ENCODE peak calls at places on chromosomes 12 and 14, in seven cellular contexts. One of them, this sample, is unnamed. For H3K4me1, the result is how much of the 10 kb centered on the place peaks cover.

GRCh38 chr12:107243316-107243715 is 150.0 kb upstream of the CRY1 start:
- DNase-seq in heart left ventricle: no peak
- DNase-seq in tibial artery: no peak
- DNase-seq in small intestine: no peak
- DNase-seq in A673: no peak
- DNase-seq in RWPE2: no peak
- DNase-seq in right lobe of liver: no peak
- DNase-seq in this sample: no peak

GRCh38 chr12:111314949-111315539 is 53.9 kb downstream of the PHETA1 start:
- DNase-seq in heart left ventricle: no peak
- DNase-seq in tibial artery: peak
- DNase-seq in small intestine: no peak
- DNase-seq in A673: no peak
- DNase-seq in RWPE2: no peak
- DNase-seq in right lobe of liver: no peak
- DNase-seq in this sample: no peak

GRCh38 chr12:118187746-118188390 is 51.9 kb downstream of the PEBP1 start:
- DNase-seq in heart left ventricle: no peak
- DNase-seq in tibial artery: no peak
- DNase-seq in small intestine: no peak
- DNase-seq in A673: no peak
- DNase-seq in RWPE2: no peak
- DNase-seq in right lobe of liver: no peak
- DNase-seq in this sample: no peak

GRCh38 chr14:32426028-32426427 is 96.9 kb downstream of the AKAP6 start:
- DNase-seq in heart left ventricle: no peak
- DNase-seq in tibial artery: no peak
- DNase-seq in small intestine: no peak
- DNase-seq in A673: no peak
- DNase-seq in RWPE2: no peak
- DNase-seq in right lobe of liver: no peak
- DNase-seq in this sample: no peak

GRCh38 chr12:3896851-3897351 is 23.7 kb upstream of the PARP11 start:
- DNase-seq in heart left ventricle: no peak
- DNase-seq in tibial artery: peak
- DNase-seq in small intestine: no peak
- DNase-seq in A673: no peak
- DNase-seq in RWPE2: no peak
- DNase-seq in right lobe of liver: no peak
- DNase-seq in this sample: no peak

GRCh38 chr12:108720757-108721514 is 10.4 kb downstream of the CORO1C start:
- DNase-seq in heart left ventricle: no peak
- DNase-seq in tibial artery: no peak
- DNase-seq in small intestine: no peak
- DNase-seq in A673: no peak
- DNase-seq in RWPE2: no peak
- DNase-seq in right lobe of liver: no peak
- DNase-seq in this sample: no peak

GRCh38 chr12:58819345-58819744 is 101.0 kb downstream of the LRIG3 start:
- DNase-seq in heart left ventricle: no peak
- DNase-seq in tibial artery: no peak
- DNase-seq in small intestine: no peak
- DNase-seq in A673: no peak
- DNase-seq in RWPE2: no peak
- DNase-seq in right lobe of liver: peak
- DNase-seq in this sample: peak

GRCh38 chr12:77204055-77204454 is 138.7 kb upstream of the E2F7 start:
- DNase-seq in heart left ventricle: no peak
- DNase-seq in tibial artery: no peak
- DNase-seq in small intestine: no peak
- DNase-seq in A673: peak
- DNase-seq in RWPE2: no peak
- DNase-seq in right lobe of liver: no peak
- DNase-seq in this sample: no peak

GRCh38 chr12:8590842-8591545 is 21.7 kb downstream of the AICDA start:
- DNase-seq in heart left ventricle: no peak
- DNase-seq in tibial artery: no peak
- DNase-seq in small intestine: no peak
- DNase-seq in A673: no peak
- DNase-seq in RWPE2: no peak
- DNase-seq in right lobe of liver: no peak
- DNase-seq in this sample: no peak

GRCh38 chr12:32561931-32562341 is 117.2 kb upstream of the DNM1L start:
- DNase-seq in heart left ventricle: no peak
- DNase-seq in tibial artery: no peak
- DNase-seq in small intestine: no peak
- DNase-seq in A673: no peak
- DNase-seq in RWPE2: no peak
- DNase-seq in right lobe of liver: no peak
- DNase-seq in this sample: no peak

GRCh38 chr14:55913324-55914035 is 204.7 kb upstream of the PELI2 start:
- DNase-seq in heart left ventricle: peak
- DNase-seq in tibial artery: peak
- DNase-seq in small intestine: no peak
- DNase-seq in A673: no peak
- DNase-seq in RWPE2: no peak
- DNase-seq in right lobe of liver: no peak
- DNase-seq in this sample: peak

GRCh38 chr14:100142073-100143040 is 17.1 kb downstream of the DEGS2 start:
- DNase-seq in heart left ventricle: peak
- DNase-seq in tibial artery: no peak
- DNase-seq in small intestine: peak
- DNase-seq in A673: no peak
- DNase-seq in RWPE2: no peak
- DNase-seq in right lobe of liver: no peak
- DNase-seq in this sample: peak

GRCh38 chr12:122996188-122996601 is 15.7 kb downstream of the ARL6IP4 start:
- DNase-seq in heart left ventricle: no peak
- DNase-seq in tibial artery: no peak
- DNase-seq in small intestine: no peak
- DNase-seq in A673: no peak
- DNase-seq in RWPE2: no peak
- DNase-seq in right lobe of liver: peak
- DNase-seq in this sample: no peak

GRCh38 chr12:114976959-114977358 is 293.0 kb upstream of the TBX3 start:
- DNase-seq in heart left ventricle: no peak
- DNase-seq in tibial artery: no peak
- DNase-seq in small intestine: no peak
- DNase-seq in A673: no peak
- DNase-seq in RWPE2: no peak
- DNase-seq in right lobe of liver: no peak
- DNase-seq in this sample: no peak

GRCh38 chr12:21913823-21914222 is 27.4 kb downstream of the ABCC9 start:
- DNase-seq in heart left ventricle: no peak
- DNase-seq in tibial artery: no peak
- DNase-seq in small intestine: no peak
- DNase-seq in A673: no peak
- DNase-seq in RWPE2: no peak
- DNase-seq in right lobe of liver: no peak
- DNase-seq in this sample: no peak

GRCh38 chr14:100336618-100337530 is 13.7 kb downstream of the SLC25A47 start:
- DNase-seq in heart left ventricle: peak
- DNase-seq in tibial artery: peak
- DNase-seq in small intestine: no peak
- DNase-seq in A673: no peak
- DNase-seq in RWPE2: peak
- DNase-seq in right lobe of liver: no peak
- DNase-seq in this sample: no peak

GRCh38 chr12:120760349-120761245 is 35.0 kb downstream of the ACADS start:
- DNase-seq in heart left ventricle: no peak
- DNase-seq in tibial artery: no peak
- DNase-seq in small intestine: no peak
- DNase-seq in A673: no peak
- DNase-seq in RWPE2: no peak
- DNase-seq in right lobe of liver: no peak
- DNase-seq in this sample: no peak

GRCh38 chr12:52672321-52672933 is 7.8 kb downstream of the KRT1 start:
- DNase-seq in heart left ventricle: no peak
- DNase-seq in tibial artery: no peak
- DNase-seq in small intestine: no peak
- DNase-seq in A673: no peak
- DNase-seq in RWPE2: no peak
- DNase-seq in right lobe of liver: no peak
- DNase-seq in this sample: no peak

GRCh38 chr12:65695077-65695865 is 129.0 kb upstream of the HMGA2 start:
- DNase-seq in heart left ventricle: peak
- DNase-seq in tibial artery: peak
- DNase-seq in small intestine: peak
- DNase-seq in A673: peak
- DNase-seq in RWPE2: peak
- DNase-seq in right lobe of liver: peak
- DNase-seq in this sample: no peak

GRCh38 chr14:41859336-41859735 is 252.7 kb downstream of the LRFN5 start:
- DNase-seq in heart left ventricle: no peak
- DNase-seq in tibial artery: no peak
- DNase-seq in small intestine: no peak
- DNase-seq in A673: no peak
- DNase-seq in RWPE2: no peak
- DNase-seq in right lobe of liver: no peak
- DNase-seq in this sample: no peak

GRCh38 chr14:104322531-104323466 is 184.4 kb downstream of the KIF26A start:
- DNase-seq in heart left ventricle: no peak
- DNase-seq in tibial artery: no peak
- DNase-seq in small intestine: peak
- DNase-seq in A673: no peak
- DNase-seq in RWPE2: peak
- DNase-seq in right lobe of liver: no peak
- DNase-seq in this sample: no peak

GRCh38 chr14:41830679-41831078 is 224.0 kb downstream of the LRFN5 start:
- DNase-seq in heart left ventricle: no peak
- DNase-seq in tibial artery: no peak
- DNase-seq in small intestine: no peak
- DNase-seq in A673: peak
- DNase-seq in RWPE2: peak
- DNase-seq in right lobe of liver: no peak
- DNase-seq in this sample: no peak

GRCh38 chr14:95504135-95505029 is 12.1 kb downstream of the SYNE3 start:
- DNase-seq in heart left ventricle: no peak
- DNase-seq in tibial artery: peak
- DNase-seq in small intestine: no peak
- DNase-seq in A673: no peak
- DNase-seq in RWPE2: no peak
- DNase-seq in right lobe of liver: no peak
- DNase-seq in this sample: no peak
- H3K4me1 ChIP-seq in heart left ventricle: half or more
- H3K4me1 ChIP-seq in tibial artery: under half
- H3K4me1 ChIP-seq in small intestine: under half
- H3K4me1 ChIP-seq in A673: under half
- H3K4me1 ChIP-seq in RWPE2: under half
- H3K4me1 ChIP-seq in right lobe of liver: under half
- H3K4me1 ChIP-seq in this sample: half or more

DNA sequence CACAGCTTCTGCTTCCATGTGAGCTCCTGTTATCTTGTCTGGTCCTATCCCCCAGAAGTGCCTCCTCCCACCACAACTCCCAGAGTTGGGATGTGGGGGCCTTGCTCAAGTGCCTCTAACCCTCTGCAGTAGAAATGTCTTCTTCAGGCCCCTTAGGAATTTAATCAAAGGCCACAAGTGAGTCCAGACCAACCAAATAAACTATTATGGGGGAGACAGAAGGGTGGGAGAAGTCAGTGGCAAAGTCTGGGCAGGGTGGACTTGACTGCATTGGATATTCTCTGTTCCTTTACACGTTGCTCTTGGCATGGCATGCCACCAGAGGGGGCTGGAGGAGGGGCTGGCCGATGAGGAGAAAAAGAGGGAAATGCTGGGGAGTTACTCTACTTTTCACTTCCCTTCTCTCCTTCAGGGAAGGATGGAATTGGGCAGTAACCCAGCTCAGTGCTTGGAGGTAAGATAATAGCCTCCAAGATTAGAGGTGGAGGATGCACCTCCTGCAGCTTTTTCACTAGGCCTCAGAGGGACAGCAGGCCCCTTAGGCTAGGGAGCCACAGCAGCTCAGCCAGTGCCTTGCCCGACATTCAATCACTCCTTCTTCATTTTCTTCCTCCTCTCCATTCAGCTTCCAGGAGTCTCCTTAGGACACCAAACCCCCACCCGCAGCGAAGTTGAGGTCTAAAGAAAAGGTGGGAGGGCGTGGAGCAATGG is 1.2 kb upstream of the AP1G2 start:
- DNase-seq in heart left ventricle: no peak
- DNase-seq in tibial artery: no peak
- DNase-seq in small intestine: no peak
- DNase-seq in A673: peak
- DNase-seq in RWPE2: peak
- DNase-seq in right lobe of liver: no peak
- DNase-seq in this sample: no peak
- H3K27ac ChIP-seq in heart left ventricle: no peak
- H3K27ac ChIP-seq in tibial artery: no peak
- H3K27ac ChIP-seq in small intestine: no peak
- H3K27ac ChIP-seq in A673: no peak
- H3K27ac ChIP-seq in RWPE2: no peak
- H3K27ac ChIP-seq in right lobe of liver: no peak
- H3K27ac ChIP-seq in this sample: no peak

DNA sequence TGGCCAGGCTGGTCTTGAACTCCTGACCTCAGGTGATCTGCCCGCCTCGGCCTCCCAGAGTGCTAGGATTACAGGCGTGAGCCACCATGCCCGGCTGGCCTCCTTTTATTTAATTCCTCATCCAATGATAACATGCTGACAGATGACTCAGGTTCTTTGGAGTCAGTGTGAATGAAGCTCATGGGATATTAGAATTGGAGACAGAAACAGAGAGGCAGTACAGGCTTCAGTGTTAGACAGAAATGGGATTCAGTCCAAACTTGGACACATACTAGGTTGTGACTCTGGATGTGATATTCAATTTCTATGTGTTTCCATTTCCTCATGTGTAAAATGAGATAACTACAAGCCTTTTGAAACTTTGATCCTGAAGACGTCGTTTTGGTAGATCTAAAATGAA is 47.3 kb downstream of the PDE3A start:
- DNase-seq in heart left ventricle: no peak
- DNase-seq in tibial artery: no peak
- DNase-seq in small intestine: no peak
- DNase-seq in A673: no peak
- DNase-seq in RWPE2: no peak
- DNase-seq in right lobe of liver: no peak
- DNase-seq in this sample: peak
- H3K4me1 ChIP-seq in heart left ventricle: half or more
- H3K4me1 ChIP-seq in tibial artery: under half
- H3K4me1 ChIP-seq in small intestine: under half
- H3K4me1 ChIP-seq in A673: under half
- H3K4me1 ChIP-seq in RWPE2: under half
- H3K4me1 ChIP-seq in right lobe of liver: under half
- H3K4me1 ChIP-seq in this sample: half or more

DNA sequence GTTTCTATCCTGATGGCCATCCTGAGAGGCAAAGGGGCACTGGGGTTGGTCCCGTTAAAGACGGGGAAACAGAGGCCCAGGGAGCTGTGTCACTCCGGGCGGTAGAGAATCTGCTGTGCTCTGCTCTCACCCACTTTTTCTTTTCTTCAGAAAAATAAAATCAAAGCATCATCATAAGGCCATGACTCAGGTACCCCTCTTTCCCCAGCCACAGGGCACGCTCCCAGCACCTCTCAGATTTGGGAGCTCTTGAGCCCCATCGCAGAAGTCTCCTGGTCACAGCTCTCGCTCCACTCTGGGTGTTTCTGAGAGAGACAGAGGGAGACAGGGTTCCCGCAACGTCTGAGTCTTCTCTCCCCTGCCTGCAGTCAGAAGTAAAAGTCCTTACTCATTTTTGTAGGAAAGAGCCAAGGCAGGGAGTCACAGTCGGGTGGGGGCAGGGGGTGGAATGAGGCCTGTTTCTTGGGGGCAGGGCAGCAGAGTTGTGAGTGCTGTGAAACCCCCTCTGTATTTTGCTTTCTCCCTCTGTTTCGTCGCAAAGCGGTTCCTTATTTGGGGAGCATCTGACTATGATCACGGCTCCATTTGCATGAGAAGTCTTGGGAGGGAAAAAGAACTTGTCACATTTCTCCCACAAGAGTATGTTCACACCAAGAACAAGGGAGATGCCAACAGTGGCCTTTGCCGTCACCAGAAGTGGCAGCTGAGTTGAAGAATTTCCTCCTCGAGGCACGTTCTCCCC is 139.0 kb downstream of the BCL11B start:
- DNase-seq in heart left ventricle: no peak
- DNase-seq in tibial artery: peak
- DNase-seq in small intestine: no peak
- DNase-seq in A673: no peak
- DNase-seq in RWPE2: no peak
- DNase-seq in right lobe of liver: no peak
- DNase-seq in this sample: no peak
- H3K27ac ChIP-seq in heart left ventricle: no peak
- H3K27ac ChIP-seq in tibial artery: no peak
- H3K27ac ChIP-seq in small intestine: no peak
- H3K27ac ChIP-seq in A673: no peak
- H3K27ac ChIP-seq in RWPE2: no peak
- H3K27ac ChIP-seq in right lobe of liver: no peak
- H3K27ac ChIP-seq in this sample: no peak